ENCODE peak calls at places on chromosomes 4 and X, in four cellular contexts. One of them, this sample, is unnamed.

GRCh38 chr4:125547842-125548241 is 233.1 kb downstream of the FAT4 start:
- DNase-seq in adrenal gland: no peak
- DNase-seq in fibroblast of pulmonary artery: peak; percentile 37
- DNase-seq in ovary: no peak
- DNase-seq in this sample: no peak

GRCh38 chr4:104286867-104287266 is 207.8 kb downstream of the CXXC4 start:
- DNase-seq in ovary: no peak
- DNase-seq in adrenal gland: no peak
- DNase-seq in fibroblast of pulmonary artery: no peak
- DNase-seq in this sample: no peak

GRCh38 chrX:145817666-145818521 is at the start of gene SLITRK2:
- DNase-seq in ovary: no peak
- DNase-seq in adrenal gland: no peak
- DNase-seq in fibroblast of pulmonary artery: no peak
- DNase-seq in this sample: peak; percentile 0

GRCh38 chrX:124023838-124024238 is 62.3 kb downstream of the STAG2 start:
- DNase-seq in ovary: no peak
- DNase-seq in fibroblast of pulmonary artery: peak; percentile 8
- DNase-seq in adrenal gland: no peak
- DNase-seq in this sample: peak; percentile 5

GRCh38 chrX:123171781-123172180 is 12.3 kb upstream of the GRIA3 start:
- DNase-seq in adrenal gland: no peak
- DNase-seq in ovary: no peak
- DNase-seq in fibroblast of pulmonary artery: peak; percentile 66
- DNase-seq in this sample: peak; percentile 63

GRCh38 chr4:147724468-147725201 is 7.3 kb upstream of the ARHGAP10 start:
- DNase-seq in fibroblast of pulmonary artery: no peak
- DNase-seq in adrenal gland: no peak
- DNase-seq in ovary: no peak
- DNase-seq in this sample: no peak

GRCh38 chrX:137562096-137562495 is 3.8 kb upstream of the ZIC3 start:
- DNase-seq in ovary: no peak
- DNase-seq in adrenal gland: no peak
- DNase-seq in fibroblast of pulmonary artery: no peak
- DNase-seq in this sample: no peak

GRCh38 chrX:42615161-42615563 is 162.8 kb downstream of the PPP1R2C start:
- DNase-seq in ovary: no peak
- DNase-seq in adrenal gland: peak; percentile 22
- DNase-seq in fibroblast of pulmonary artery: peak; percentile 5
- DNase-seq in this sample: peak; percentile 14

GRCh38 chr4:139575072-139575471 is 19.1 kb upstream of the SETD7 start:
- DNase-seq in ovary: no peak
- DNase-seq in fibroblast of pulmonary artery: no peak
- DNase-seq in adrenal gland: no peak
- DNase-seq in this sample: no peak

GRCh38 chr4:118012142-118012541 is 22.1 kb upstream of the NDST3 start:
- DNase-seq in fibroblast of pulmonary artery: no peak
- DNase-seq in adrenal gland: no peak
- DNase-seq in ovary: no peak
- DNase-seq in this sample: no peak

GRCh38 chr4:170599894-170600293 is 510.1 kb upstream of the AADAT start:
- DNase-seq in adrenal gland: no peak
- DNase-seq in fibroblast of pulmonary artery: no peak
- DNase-seq in ovary: no peak
- DNase-seq in this sample: peak; percentile 94

GRCh38 chr4:22129454-22130075 is 181.0 kb upstream of the KCNIP4 start:
- DNase-seq in fibroblast of pulmonary artery: peak; percentile 70
- DNase-seq in ovary: no peak
- DNase-seq in adrenal gland: peak; percentile 21
- DNase-seq in this sample: peak; percentile 57

GRCh38 chr4:3814026-3814570 is 47.9 kb downstream of the ADRA2C start:
- DNase-seq in ovary: no peak
- DNase-seq in fibroblast of pulmonary artery: no peak
- DNase-seq in adrenal gland: no peak
- DNase-seq in this sample: no peak

GRCh38 chr4:181261279-181261678 is 981.9 kb upstream of the TENM3 start:
- DNase-seq in fibroblast of pulmonary artery: no peak
- DNase-seq in adrenal gland: no peak
- DNase-seq in ovary: no peak
- DNase-seq in this sample: peak; percentile 4

GRCh38 chrX:46912098-46912672 is at the start of gene JADE3:
- DNase-seq in adrenal gland: peak; percentile 76
- DNase-seq in fibroblast of pulmonary artery: peak; percentile 77
- DNase-seq in ovary: peak; percentile 81
- DNase-seq in this sample: peak; percentile 83

GRCh38 chr4:167614866-167615265 is 380.6 kb upstream of the SPOCK3 start:
- DNase-seq in adrenal gland: no peak
- DNase-seq in fibroblast of pulmonary artery: peak; percentile 25
- DNase-seq in ovary: no peak
- DNase-seq in this sample: peak; percentile 39

GRCh38 chr4:56653461-56654237 is 27.4 kb downstream of the HOPX start:
- DNase-seq in adrenal gland: no peak
- DNase-seq in fibroblast of pulmonary artery: no peak
- DNase-seq in ovary: no peak
- DNase-seq in this sample: no peak

GRCh38 chr4:145976680-145977079 is 38.1 kb upstream of the ZNF827 start:
- DNase-seq in adrenal gland: no peak
- DNase-seq in fibroblast of pulmonary artery: no peak
- DNase-seq in ovary: no peak
- DNase-seq in this sample: no peak

GRCh38 chr4:155759372-155760252 is 791 bp downstream of the GUCY1B1 start:
- DNase-seq in ovary: peak; percentile 69
- DNase-seq in fibroblast of pulmonary artery: peak; percentile 33
- DNase-seq in adrenal gland: peak; percentile 22
- DNase-seq in this sample: peak; percentile 29

GRCh38 chr4:176840166-176840565 is 47.4 kb upstream of the VEGFC start:
- DNase-seq in adrenal gland: no peak
- DNase-seq in fibroblast of pulmonary artery: peak; percentile 43
- DNase-seq in ovary: no peak
- DNase-seq in this sample: no peak

GRCh38 chrX:47222776-47223350 is 4.4 kb downstream of the CDK16 start:
- DNase-seq in ovary: peak; percentile 24
- DNase-seq in adrenal gland: no peak
- DNase-seq in fibroblast of pulmonary artery: no peak
- DNase-seq in this sample: no peak

GRCh38 chr4:40998680-40999358 is 215.5 kb downstream of the APBB2 start:
- DNase-seq in ovary: no peak
- DNase-seq in adrenal gland: no peak
- DNase-seq in fibroblast of pulmonary artery: peak; percentile 80
- DNase-seq in this sample: peak; percentile 95

DNA sequence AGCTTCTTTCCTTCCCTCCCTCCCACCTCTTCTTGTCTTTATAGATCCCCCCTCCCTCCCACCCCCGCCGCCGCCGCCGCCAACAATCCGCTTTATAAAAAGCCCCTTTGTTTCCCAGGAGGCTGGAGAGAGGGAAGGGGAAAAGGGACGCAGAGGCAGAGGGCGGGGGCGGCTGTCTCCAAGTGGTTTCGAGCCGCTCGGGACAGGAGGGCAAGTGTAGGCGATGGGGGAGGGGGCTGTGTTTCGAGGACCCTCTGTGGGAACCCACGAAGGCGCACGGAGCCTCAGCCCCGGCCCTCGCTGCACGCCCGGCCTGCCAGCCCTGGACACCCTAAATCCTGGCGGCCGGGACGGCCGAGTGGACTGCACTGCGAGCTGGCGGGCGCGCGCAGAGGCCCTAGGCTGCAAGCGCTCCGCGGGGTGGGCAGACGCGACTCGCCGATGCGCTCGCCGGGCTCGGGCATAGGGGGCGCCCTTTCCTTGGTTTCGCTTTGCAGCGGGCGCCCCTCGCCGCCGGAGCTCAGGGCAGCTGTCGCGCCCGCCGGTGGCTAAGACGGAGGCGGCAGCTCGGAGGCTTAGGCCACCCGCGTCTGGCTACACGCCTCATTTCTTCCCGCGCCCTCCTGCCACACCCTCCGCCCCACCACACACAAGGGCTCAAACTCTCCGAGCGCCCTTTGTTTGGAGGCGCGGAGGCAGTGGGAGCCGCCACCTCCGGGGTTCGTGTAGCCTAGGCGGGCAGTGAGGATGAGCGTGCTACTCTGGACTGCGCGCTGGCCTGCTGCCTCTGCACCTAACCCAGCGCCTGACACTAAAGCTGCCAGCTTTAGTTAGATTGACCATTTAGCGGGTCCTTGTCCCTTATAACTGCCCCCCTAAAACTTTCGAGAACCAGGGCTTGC is 2.2 kb downstream of the MAMLD1 start:
- DNase-seq in fibroblast of pulmonary artery: peak; percentile 61
- DNase-seq in ovary: peak; percentile 85
- DNase-seq in adrenal gland: peak; percentile 75
- DNase-seq in this sample: peak; percentile 42
- TF ChIP-seq CTCF in fibroblast of pulmonary artery: peak; percentile 15
- TF ChIP-seq CTCF in ovary: peak; percentile 72
- TF ChIP-seq CTCF in adrenal gland: peak; percentile 75
- TF ChIP-seq CTCF in this sample: no peak

DNA sequence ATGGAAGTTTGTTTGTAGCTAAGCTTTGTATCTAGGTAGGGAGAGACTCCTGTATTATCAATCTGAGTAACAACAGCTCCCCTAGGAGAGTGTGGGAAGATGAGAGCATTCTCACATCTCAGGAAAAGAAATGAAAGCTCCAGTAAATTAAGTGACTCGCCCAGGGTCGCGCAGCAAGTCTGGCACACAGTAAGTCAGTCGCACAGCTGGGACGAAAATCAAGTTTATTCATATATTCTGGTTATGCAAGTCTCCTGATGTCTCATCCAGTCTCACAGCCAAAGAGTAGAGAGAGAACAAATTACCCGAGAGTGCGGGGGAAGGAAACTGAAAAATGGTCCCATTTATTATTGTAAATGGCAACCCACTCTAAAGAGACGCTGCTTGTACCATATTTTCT is 216.1 kb downstream of the STK32B start:
- DNase-seq in fibroblast of pulmonary artery: no peak
- DNase-seq in ovary: no peak
- DNase-seq in adrenal gland: no peak
- DNase-seq in this sample: no peak
- H3K4me3 ChIP-seq in fibroblast of pulmonary artery: no peak overlapping the region
- H3K4me3 ChIP-seq in ovary: no peak overlapping the region
- H3K4me3 ChIP-seq in adrenal gland: no peak overlapping the region
- H3K4me3 ChIP-seq in this sample: no peak overlapping the region

GRCh38 chr4:15868065-15868464 is 70.5 kb downstream of the FGFBP1 start:
- DNase-seq in ovary: no peak
- DNase-seq in adrenal gland: no peak
- DNase-seq in fibroblast of pulmonary artery: no peak
- DNase-seq in this sample: peak; percentile 34
- TF ChIP-seq CTCF in ovary: no peak
- TF ChIP-seq CTCF in adrenal gland: no peak
- TF ChIP-seq CTCF in fibroblast of pulmonary artery: no peak
- TF ChIP-seq CTCF in this sample: peak; percentile 5

DNA sequence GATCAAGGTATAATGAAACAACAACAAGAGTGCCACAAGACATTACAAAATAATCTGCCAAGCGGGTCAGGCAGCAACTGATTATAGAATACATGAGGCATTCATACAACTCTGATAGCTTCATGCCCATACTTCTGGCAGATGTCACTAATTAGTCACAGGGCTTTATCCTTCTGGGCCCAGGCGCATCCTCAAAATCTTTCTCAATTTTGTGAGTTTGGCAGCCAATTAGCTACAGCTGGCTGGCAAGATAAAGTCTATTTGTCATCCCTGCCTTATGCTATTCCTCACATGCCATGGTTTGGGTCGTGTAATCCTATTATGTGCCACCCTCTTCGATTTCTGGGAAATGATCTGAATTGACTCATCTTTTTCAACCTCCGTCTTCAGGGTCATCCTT is 254.3 kb downstream of the PACRGL start:
- DNase-seq in fibroblast of pulmonary artery: no peak
- DNase-seq in ovary: no peak
- DNase-seq in adrenal gland: no peak
- DNase-seq in this sample: peak; percentile 2
- H3K4me3 ChIP-seq in fibroblast of pulmonary artery: no peak overlapping the region
- H3K4me3 ChIP-seq in ovary: no peak overlapping the region
- H3K4me3 ChIP-seq in adrenal gland: no peak overlapping the region
- H3K4me3 ChIP-seq in this sample: no peak overlapping the region

GRCh38 chr4:61500883-61501282 is 300.8 kb downstream of the ADGRL3 start:
- DNase-seq in fibroblast of pulmonary artery: peak; percentile 53
- DNase-seq in adrenal gland: no peak
- DNase-seq in ovary: no peak
- DNase-seq in this sample: peak; percentile 51
- TF ChIP-seq CTCF in fibroblast of pulmonary artery: peak; percentile 41
- TF ChIP-seq CTCF in adrenal gland: peak; percentile 12
- TF ChIP-seq CTCF in ovary: no peak
- TF ChIP-seq CTCF in this sample: peak; percentile 54

GRCh38 chrX:20361081-20361889 is 94.6 kb upstream of the RPS6KA3 start:
- DNase-seq in adrenal gland: no peak
- DNase-seq in ovary: no peak
- DNase-seq in fibroblast of pulmonary artery: peak; percentile 71
- DNase-seq in this sample: peak; percentile 40

GRCh38 chrX:20364238-20364637 is 97.5 kb upstream of the RPS6KA3 start:
- DNase-seq in ovary: no peak
- DNase-seq in fibroblast of pulmonary artery: no peak
- DNase-seq in adrenal gland: no peak
- DNase-seq in this sample: no peak

GRCh38 chrX:20362268-20363002 is 95.7 kb upstream of the RPS6KA3 start:
- DNase-seq in ovary: no peak
- DNase-seq in fibroblast of pulmonary artery: peak; percentile 55
- DNase-seq in adrenal gland: no peak
- DNase-seq in this sample: peak; percentile 72

GRCh38 chrX:20363003-20363674 is 96.4 kb upstream of the RPS6KA3 start:
- DNase-seq in adrenal gland: no peak
- DNase-seq in fibroblast of pulmonary artery: no peak
- DNase-seq in ovary: no peak
- DNase-seq in this sample: peak; percentile 18

GRCh38 chrX:20361890-20362262 is 95.2 kb upstream of the RPS6KA3 start:
- DNase-seq in fibroblast of pulmonary artery: peak; percentile 59
- DNase-seq in ovary: no peak
- DNase-seq in adrenal gland: no peak
- DNase-seq in this sample: peak; percentile 50
- H3K4me3 ChIP-seq in fibroblast of pulmonary artery: no peak overlapping the region
- H3K4me3 ChIP-seq in ovary: no peak overlapping the region
- H3K4me3 ChIP-seq in adrenal gland: no peak overlapping the region
- H3K4me3 ChIP-seq in this sample: no peak overlapping the region

GRCh38 chr4:62260256-62260655 is 1060.1 kb downstream of the ADGRL3 start:
- DNase-seq in ovary: no peak
- DNase-seq in adrenal gland: no peak
- DNase-seq in fibroblast of pulmonary artery: peak; percentile 19
- DNase-seq in this sample: peak; percentile 14

GRCh38 chr4:62263454-62263853 is 1063.3 kb downstream of the ADGRL3 start:
- DNase-seq in fibroblast of pulmonary artery: no peak
- DNase-seq in adrenal gland: no peak
- DNase-seq in ovary: no peak
- DNase-seq in this sample: no peak

DNA sequence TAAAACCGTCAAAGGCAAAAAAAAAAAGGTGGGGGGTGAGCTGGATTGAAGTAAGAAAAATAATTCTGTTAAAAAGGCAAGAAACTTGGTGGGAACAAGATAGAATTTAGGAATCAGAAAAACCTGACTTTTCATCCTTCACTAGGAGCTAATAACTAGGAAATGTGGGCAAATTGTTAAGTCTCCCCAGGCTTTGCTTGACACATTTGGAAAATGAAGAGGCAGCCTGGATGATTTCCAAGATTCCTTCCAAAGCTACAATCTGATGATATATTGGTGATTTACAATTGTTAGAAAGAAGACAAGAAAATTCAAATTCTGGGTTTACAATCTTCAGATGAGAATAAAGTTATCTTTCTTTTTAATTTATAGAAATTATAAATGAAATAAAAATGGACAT is 1062.5 kb downstream of the ADGRL3 start:
- DNase-seq in fibroblast of pulmonary artery: no peak
- DNase-seq in ovary: no peak
- DNase-seq in adrenal gland: no peak
- DNase-seq in this sample: no peak
- TF ChIP-seq CTCF in fibroblast of pulmonary artery: no peak
- TF ChIP-seq CTCF in ovary: no peak
- TF ChIP-seq CTCF in adrenal gland: no peak
- TF ChIP-seq CTCF in this sample: no peak

GRCh38 chr4:826508-827208 is 729 bp upstream of the CPLX1 start:
- DNase-seq in fibroblast of pulmonary artery: no peak
- DNase-seq in adrenal gland: no peak
- DNase-seq in ovary: no peak
- DNase-seq in this sample: no peak
- H3K4me3 ChIP-seq in fibroblast of pulmonary artery: no peak overlapping the region
- H3K4me3 ChIP-seq in adrenal gland: no peak overlapping the region
- H3K4me3 ChIP-seq in ovary: no peak overlapping the region
- H3K4me3 ChIP-seq in this sample: no peak overlapping the region

This sample was measured in epithelial cell of esophagus.